ENCODE peak calls at places on chromosomes 12 and 14, in six cellular contexts. Q is iPS DF 6.9; E is adrenal gland; V is NCI-H748 treated with DMSO at 0.1 percent for 48 hours; I is activated CD8-positive, alpha-beta memory T cell treated with anti-CD3 and anti-CD28 coated beads, Interleukin-2, amount 50 U/mL, for 48 hours; P is T-helper 2 cell. C is an unnamed sample.

GRCh38 chr14:21233457-21234076 is 35.7 kb downstream of the HNRNPC start:
- DNase-seq in Q (no peak), E (no peak), V (no peak), I (no peak), P (no peak), C (no peak)

GRCh38 chr12:32755654-32756475 is at the start of gene YARS2:
- DNase-seq in Q (peak), E (peak), V (peak), I (peak), P (peak), C (peak)

GRCh38 chr14:69937367-69937777 is 58.2 kb downstream of the SMOC1 start:
- DNase-seq in Q (no peak), E (no peak), V (no peak), I (no peak), P (no peak), C (no peak)

GRCh38 chr14:61678966-61679365 is 16.3 kb upstream of the HIF1A start:
- DNase-seq in Q (no peak), E (no peak), V (no peak), I (no peak), P (no peak), C (no peak)

GRCh38 chr14:75126679-75127473 is at the start of gene NEK9:
- DNase-seq in Q (no peak), E (peak), V (peak), I (peak), P (peak), C (peak)

GRCh38 chr12:52280319-52280795 is 5.9 kb downstream of the KRT86 start:
- DNase-seq in Q (no peak), E (no peak), V (no peak), I (no peak), P (no peak), C (peak)

GRCh38 chr12:62660763-62661162 is 194.1 kb downstream of the MON2 start:
- DNase-seq in Q (no peak), E (no peak), V (no peak), I (no peak), P (no peak), C (no peak)

GRCh38 chr14:67665886-67666285 is 8.5 kb downstream of the VTI1B start:
- DNase-seq in Q (no peak), E (peak), V (no peak), I (no peak), P (no peak), C (no peak)

GRCh38 chr14:24072436-24072835 is 1.1 kb downstream of the CPNE6 start:
- DNase-seq in Q (no peak), E (no peak), V (no peak), I (no peak), P (no peak), C (no peak)

C was measured in DMS153.